ENCODE peak calls at places on chromosomes 5 and 9, in six cellular contexts. M is H1, L is HCT116, J is HepG2, S is GM12878, C is K562. G is an unnamed sample.

GRCh38 chr5:171492781-171493180 is 73.3 kb downstream of the FGF18 start:
- DNase-seq in M (no peak), C (peak), J (no peak), S (no peak), L (peak), G (no peak)

GRCh38 chr5:78899922-78900362 is 85.2 kb downstream of the ARSB start:
- DNase-seq in J (peak), S (no peak), L (peak), M (peak), C (peak), G (peak)

GRCh38 chr5:146947181-146947941 is 68.8 kb upstream of the PPP2R2B start:
- DNase-seq in S (no peak), J (no peak), M (no peak), L (peak), C (peak), G (peak)

GRCh38 chr5:39829479-39829878 is 404.7 kb upstream of the DAB2 start:
- DNase-seq in L (no peak), M (no peak), S (no peak), C (no peak), J (no peak), G (no peak)

GRCh38 chr5:1783214-1783551 is 16.5 kb downstream of the MRPL36 start:
- DNase-seq in J (no peak), S (peak), L (no peak), C (no peak), M (no peak), G (no peak)

GRCh38 chr5:88691945-88692868 is 190.8 kb downstream of the MEF2C start:
- DNase-seq in L (no peak), S (no peak), J (no peak), M (no peak), C (no peak), G (no peak)

GRCh38 chr9:91274950-91275349 is 86.8 kb downstream of the AUH start:
- DNase-seq in J (no peak), L (no peak), C (no peak), S (no peak), M (no peak), G (no peak)

GRCh38 chr5:176415240-176416122 is 858 bp downstream of the CLTB start:
- DNase-seq in J (no peak), S (no peak), L (no peak), C (no peak), M (no peak), G (no peak)

GRCh38 chr9:130616451-130616850 is 37.1 kb downstream of the FUBP3 start:
- DNase-seq in L (no peak), C (no peak), M (no peak), J (no peak), S (no peak), G (no peak)
- TF ChIP-seq YY1 in L (no peak), C (no peak), M (no peak), J (no peak), S (no peak), G (no peak)

DNA sequence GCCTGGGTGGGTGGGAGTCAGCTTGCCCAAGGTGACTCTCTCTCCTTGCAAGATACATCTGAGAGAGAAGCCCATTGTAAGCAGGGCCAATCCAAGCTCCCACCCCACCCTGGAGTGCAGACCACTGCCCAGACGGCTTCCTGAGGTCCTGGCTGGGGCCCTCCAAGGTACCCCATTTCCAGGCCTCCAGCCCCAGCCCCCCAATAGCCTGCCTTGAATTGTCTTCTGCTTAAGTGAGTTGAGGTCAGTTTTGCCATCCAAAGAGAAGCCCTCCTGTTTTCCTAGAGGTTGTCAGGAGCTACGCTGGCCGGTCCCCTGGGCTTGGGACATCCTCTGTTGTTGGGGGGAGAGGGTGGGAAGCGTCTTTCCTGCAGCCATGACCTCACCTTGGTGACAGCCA is 52.6 kb downstream of the ADAMTS2 start:
- DNase-seq in C (no peak), M (no peak), S (no peak), J (no peak), L (no peak), G (no peak)
- TF ChIP-seq ZNF274 in C (no peak), M (no peak), S (no peak), J (no peak), L (no peak), G (no peak)

GRCh38 chr5:57777174-57777581 is 294.6 kb upstream of the ACTBL2 start:
- DNase-seq in L (no peak), S (no peak), C (no peak), J (no peak), M (no peak), G (no peak)
- TF ChIP-seq YY1 in L (no peak), S (no peak), C (no peak), J (no peak), M (no peak), G (no peak)

DNA sequence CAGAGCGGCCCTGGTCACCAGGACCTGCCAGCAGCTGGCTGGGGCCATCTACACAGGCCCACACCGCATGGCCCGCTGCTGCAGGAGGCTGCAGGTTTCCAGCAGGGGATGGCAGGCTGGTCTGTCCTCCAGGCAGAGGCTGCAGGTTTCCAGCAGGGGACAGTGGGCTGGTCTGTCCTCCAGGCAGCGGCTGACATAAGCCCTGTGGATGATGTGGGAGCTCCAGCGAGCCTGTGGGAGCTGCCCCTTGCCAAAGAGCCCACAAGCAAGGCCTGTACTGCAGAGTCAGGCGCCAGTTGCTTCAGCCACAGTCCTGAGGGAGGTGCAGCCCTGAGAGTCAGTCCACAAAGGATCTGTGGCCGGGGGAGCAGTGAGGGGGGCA is 18.5 kb downstream of the TPPP start:
- DNase-seq in M (no peak), J (no peak), S (no peak), C (no peak), L (no peak), G (no peak)
- TF ChIP-seq ZNF274 in M (no peak), J (no peak), S (no peak), C (no peak), L (no peak), G (no peak)

GRCh38 chr9:8899541-8899940 is 1100.0 kb upstream of the DMAC1 start:
- DNase-seq in S (no peak), M (no peak), J (no peak), L (no peak), C (no peak), G (no peak)
- TF ChIP-seq YY1 in S (no peak), M (no peak), J (no peak), L (no peak), C (no peak), G (no peak)

DNA sequence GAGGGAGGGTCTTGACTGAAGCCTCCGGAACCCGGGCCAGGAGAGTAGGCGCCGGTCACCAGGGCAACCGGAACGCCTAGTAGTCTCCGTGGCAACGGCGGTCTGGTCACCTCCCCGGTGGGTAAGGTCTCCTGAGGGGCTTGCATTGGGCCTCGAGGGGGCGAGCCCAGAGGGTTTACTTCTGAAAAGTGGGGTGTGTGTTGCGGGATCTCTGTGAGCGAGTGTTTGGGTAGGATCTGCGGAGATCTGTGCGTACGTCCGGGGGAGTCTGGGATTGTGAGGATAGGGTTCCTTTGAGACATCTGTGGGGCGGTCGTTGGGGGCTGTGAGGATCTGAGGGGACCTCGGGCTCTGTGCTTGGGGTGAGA is at the start of gene FAM221B:
- DNase-seq in S (no peak), M (no peak), J (no peak), C (no peak), L (no peak), G (no peak)
- TF ChIP-seq ZNF274 in S (no peak), M (no peak), J (no peak), C (no peak), L (no peak), G (no peak)

G was measured in NT2/D1.